ENCODE peak calls at places on chromosome 2, in four cellular contexts. One of them, this sample, is unnamed.

GRCh38 chr2:75194184-75194868 is 5.0 kb downstream of the TACR1 start:
- DNase-seq in AG09309: no peak
- DNase-seq in BJ: no peak
- DNase-seq in fibroblast of mammary gland: no peak
- DNase-seq in this sample: no peak

GRCh38 chr2:9594361-9595063 is 36.3 kb downstream of the YWHAQ start:
- DNase-seq in fibroblast of mammary gland: peak; percentile 96
- DNase-seq in AG09309: peak; percentile 67
- DNase-seq in BJ: peak; percentile 43
- DNase-seq in this sample: peak; percentile 85

GRCh38 chr2:119482481-119483394 is 41.5 kb downstream of the SCTR start:
- DNase-seq in fibroblast of mammary gland: no peak
- DNase-seq in AG09309: no peak
- DNase-seq in BJ: no peak
- DNase-seq in this sample: no peak

GRCh38 chr2:84849271-84849952 is 31.5 kb downstream of the TRABD2A start:
- DNase-seq in BJ: no peak
- DNase-seq in AG09309: peak; percentile 32
- DNase-seq in fibroblast of mammary gland: no peak
- DNase-seq in this sample: peak; percentile 77

GRCh38 chr2:240997141-240997855 is 1.1 kb upstream of the SNED1 start:
- DNase-seq in fibroblast of mammary gland: peak; percentile 63
- DNase-seq in BJ: no peak
- DNase-seq in AG09309: no peak
- DNase-seq in this sample: peak; percentile 75

GRCh38 chr2:101516349-101516748 is 41.4 kb upstream of the RFX8 start:
- DNase-seq in AG09309: no peak
- DNase-seq in fibroblast of mammary gland: no peak
- DNase-seq in BJ: no peak
- DNase-seq in this sample: no peak

GRCh38 chr2:182767578-182767977 is 51.5 kb downstream of the DNAJC10 start:
- DNase-seq in AG09309: no peak
- DNase-seq in BJ: no peak
- DNase-seq in fibroblast of mammary gland: peak; percentile 30
- DNase-seq in this sample: no peak

GRCh38 chr2:74567862-74568261 is 13.3 kb downstream of the DOK1 start:
- DNase-seq in AG09309: peak; percentile 92
- DNase-seq in BJ: peak; percentile 66
- DNase-seq in fibroblast of mammary gland: peak; percentile 86
- DNase-seq in this sample: peak; percentile 76

GRCh38 chr2:10755621-10756020 is 34.2 kb downstream of the ATP6V1C2 start:
- DNase-seq in AG09309: no peak
- DNase-seq in BJ: no peak
- DNase-seq in fibroblast of mammary gland: no peak
- DNase-seq in this sample: no peak

GRCh38 chr2:127185720-127186119 is 34.4 kb downstream of the CYP27C1 start:
- DNase-seq in fibroblast of mammary gland: no peak
- DNase-seq in AG09309: no peak
- DNase-seq in BJ: no peak
- DNase-seq in this sample: no peak

GRCh38 chr2:158716091-158716815 is 78.9 kb upstream of the DAPL1 start:
- DNase-seq in AG09309: no peak
- DNase-seq in fibroblast of mammary gland: no peak
- DNase-seq in BJ: no peak
- DNase-seq in this sample: peak; percentile 39

GRCh38 chr2:203600286-203600685 is 65.2 kb upstream of the RAPH1 start:
- DNase-seq in AG09309: no peak
- DNase-seq in BJ: no peak
- DNase-seq in fibroblast of mammary gland: no peak
- DNase-seq in this sample: no peak

GRCh38 chr2:37848451-37848850 is 76.6 kb upstream of the RMDN2 start:
- DNase-seq in AG09309: no peak
- DNase-seq in BJ: no peak
- DNase-seq in fibroblast of mammary gland: no peak
- DNase-seq in this sample: no peak

GRCh38 chr2:160091381-160091780 is 29.0 kb upstream of the PLA2R1 start:
- DNase-seq in BJ: peak; percentile 32
- DNase-seq in AG09309: peak; percentile 24
- DNase-seq in fibroblast of mammary gland: peak; percentile 66
- DNase-seq in this sample: peak; percentile 72

GRCh38 chr2:120691410-120691809 is 44.3 kb upstream of the GLI2 start:
- DNase-seq in fibroblast of mammary gland: no peak
- DNase-seq in BJ: no peak
- DNase-seq in AG09309: no peak
- DNase-seq in this sample: no peak

GRCh38 chr2:238571626-238572372 is 145.1 kb downstream of the ASB1 start:
- DNase-seq in BJ: no peak
- DNase-seq in AG09309: no peak
- DNase-seq in fibroblast of mammary gland: no peak
- DNase-seq in this sample: peak; percentile 26

GRCh38 chr2:41775381-41776025 is 272.3 kb upstream of the PKDCC start:
- DNase-seq in fibroblast of mammary gland: no peak
- DNase-seq in BJ: no peak
- DNase-seq in AG09309: no peak
- DNase-seq in this sample: no peak

GRCh38 chr2:196502413-196502812 is 137.1 kb upstream of the CCDC150 start:
- DNase-seq in BJ: no peak
- DNase-seq in AG09309: no peak
- DNase-seq in fibroblast of mammary gland: no peak
- DNase-seq in this sample: no peak

GRCh38 chr2:132774189-132774588 is 104.2 kb upstream of the LYPD1 start:
- DNase-seq in AG09309: no peak
- DNase-seq in fibroblast of mammary gland: no peak
- DNase-seq in BJ: no peak
- DNase-seq in this sample: no peak

GRCh38 chr2:226799211-226799975 is at the start of gene IRS1:
- DNase-seq in BJ: no peak
- DNase-seq in fibroblast of mammary gland: peak; percentile 69
- DNase-seq in AG09309: no peak
- DNase-seq in this sample: peak; percentile 84

GRCh38 chr2:160477032-160477431 is 16.6 kb downstream of the RBMS1 start:
- DNase-seq in BJ: no peak
- DNase-seq in AG09309: no peak
- DNase-seq in fibroblast of mammary gland: no peak
- DNase-seq in this sample: no peak

GRCh38 chr2:182763311-182763912 is 47.4 kb downstream of the DNAJC10 start:
- DNase-seq in fibroblast of mammary gland: peak; percentile 52
- DNase-seq in BJ: no peak
- DNase-seq in AG09309: no peak
- DNase-seq in this sample: peak; percentile 5

GRCh38 chr2:216215991-216216390 is 106.8 kb downstream of the XRCC5 start:
- DNase-seq in BJ: no peak
- DNase-seq in fibroblast of mammary gland: peak; percentile 28
- DNase-seq in AG09309: no peak
- DNase-seq in this sample: peak; percentile 41

GRCh38 chr2:97712693-97713295 is 582 bp upstream of the ZAP70 start:
- DNase-seq in fibroblast of mammary gland: no peak
- DNase-seq in BJ: no peak
- DNase-seq in AG09309: no peak
- DNase-seq in this sample: no peak

GRCh38 chr2:217402622-217403383 is 542.9 kb upstream of the TNP1 start:
- DNase-seq in BJ: no peak
- DNase-seq in AG09309: no peak
- DNase-seq in fibroblast of mammary gland: peak; percentile 46
- DNase-seq in this sample: no peak

GRCh38 chr2:175234153-175234552 is 52.6 kb upstream of the ATP5MC3 start:
- DNase-seq in BJ: no peak
- DNase-seq in fibroblast of mammary gland: no peak
- DNase-seq in AG09309: no peak
- DNase-seq in this sample: peak; percentile 19

GRCh38 chr2:158359846-158360245 is 96.7 kb downstream of the CCDC148 start:
- DNase-seq in AG09309: no peak
- DNase-seq in fibroblast of mammary gland: no peak
- DNase-seq in BJ: no peak
- DNase-seq in this sample: no peak

GRCh38 chr2:138829326-138829725 is 49.1 kb upstream of the NXPH2 start:
- DNase-seq in fibroblast of mammary gland: peak; percentile 18
- DNase-seq in BJ: no peak
- DNase-seq in AG09309: no peak
- DNase-seq in this sample: no peak

GRCh38 chr2:6683481-6683880 is 182.2 kb downstream of the CMPK2 start:
- DNase-seq in fibroblast of mammary gland: no peak
- DNase-seq in BJ: no peak
- DNase-seq in AG09309: no peak
- DNase-seq in this sample: no peak

GRCh38 chr2:169690958-169691357 is 3.2 kb downstream of the CFAP210 start:
- DNase-seq in AG09309: no peak
- DNase-seq in fibroblast of mammary gland: no peak
- DNase-seq in BJ: no peak
- DNase-seq in this sample: no peak

GRCh38 chr2:169696381-169696780 is 2.1 kb downstream of the PHOSPHO2 start:
- DNase-seq in AG09309: no peak
- DNase-seq in BJ: no peak
- DNase-seq in fibroblast of mammary gland: no peak
- DNase-seq in this sample: no peak

GRCh38 chr2:169694894-169695260 is 608 bp downstream of the PHOSPHO2 start:
- DNase-seq in BJ: no peak
- DNase-seq in AG09309: no peak
- DNase-seq in fibroblast of mammary gland: no peak
- DNase-seq in this sample: no peak

GRCh38 chr2:169693344-169693743 is 861 bp downstream of the CFAP210 start:
- DNase-seq in fibroblast of mammary gland: peak; percentile 6
- DNase-seq in BJ: no peak
- DNase-seq in AG09309: no peak
- DNase-seq in this sample: no peak

GRCh38 chr2:169694113-169694893 is at the start of the genes CFAP210 and PHOSPHO2:
- DNase-seq in AG09309: peak; percentile 80
- DNase-seq in BJ: peak; percentile 77
- DNase-seq in fibroblast of mammary gland: peak; percentile 93
- DNase-seq in this sample: peak; percentile 98
- TF ChIP-seq CTCF in AG09309: no peak
- TF ChIP-seq CTCF in BJ: no peak
- TF ChIP-seq CTCF in fibroblast of mammary gland: no peak
- TF ChIP-seq CTCF in this sample: no peak

GRCh38 chr2:36567711-36568408 is 30.1 kb downstream of the FEZ2 start:
- DNase-seq in AG09309: no peak
- DNase-seq in fibroblast of mammary gland: no peak
- DNase-seq in BJ: no peak
- DNase-seq in this sample: no peak

GRCh38 chr2:36570416-36570815 is 27.6 kb downstream of the FEZ2 start:
- DNase-seq in fibroblast of mammary gland: peak; percentile 47
- DNase-seq in BJ: no peak
- DNase-seq in AG09309: no peak
- DNase-seq in this sample: no peak

GRCh38 chr2:36566887-36567286 is 31.1 kb downstream of the FEZ2 start:
- DNase-seq in AG09309: no peak
- DNase-seq in fibroblast of mammary gland: no peak
- DNase-seq in BJ: no peak
- DNase-seq in this sample: no peak

GRCh38 chr2:36568533-36569246 is 29.3 kb downstream of the FEZ2 start:
- DNase-seq in BJ: no peak
- DNase-seq in AG09309: peak; percentile 21
- DNase-seq in fibroblast of mammary gland: peak; percentile 58
- DNase-seq in this sample: peak; percentile 77

DNA sequence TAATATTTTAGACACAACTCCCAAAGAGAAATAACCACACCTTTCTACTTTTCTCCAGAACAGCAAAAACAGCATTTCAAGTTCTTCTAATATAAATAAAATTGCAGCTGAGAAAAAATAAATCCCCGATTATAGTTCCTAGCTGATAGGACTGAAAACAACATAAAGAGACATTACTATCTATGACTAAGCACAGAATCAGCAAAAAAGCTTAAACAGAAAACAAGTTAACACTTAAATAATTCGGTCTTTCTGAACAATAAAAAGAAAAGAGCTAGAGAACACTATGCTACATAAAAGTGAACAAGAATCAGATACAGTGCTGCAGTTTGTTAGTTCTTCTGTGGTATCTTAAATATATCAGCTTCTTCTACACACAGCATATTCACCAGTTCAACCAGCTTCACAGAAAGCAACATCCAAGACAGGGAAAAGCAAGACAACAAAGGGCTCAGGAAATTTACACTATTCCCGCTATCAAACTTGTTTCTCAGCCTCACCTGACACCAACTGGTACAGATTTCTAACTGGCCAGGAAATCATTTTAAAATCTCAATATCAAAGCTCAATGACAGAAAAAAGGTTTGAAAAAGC is 28.6 kb downstream of the FEZ2 start:
- DNase-seq in AG09309: no peak
- DNase-seq in fibroblast of mammary gland: peak; percentile 31
- DNase-seq in BJ: no peak
- DNase-seq in this sample: peak; percentile 27
- H3K4me3 ChIP-seq in AG09309: no peak overlapping the region
- H3K4me3 ChIP-seq in fibroblast of mammary gland: no peak overlapping the region
- H3K4me3 ChIP-seq in BJ: no peak overlapping the region
- H3K4me3 ChIP-seq in this sample: no peak overlapping the region

DNA sequence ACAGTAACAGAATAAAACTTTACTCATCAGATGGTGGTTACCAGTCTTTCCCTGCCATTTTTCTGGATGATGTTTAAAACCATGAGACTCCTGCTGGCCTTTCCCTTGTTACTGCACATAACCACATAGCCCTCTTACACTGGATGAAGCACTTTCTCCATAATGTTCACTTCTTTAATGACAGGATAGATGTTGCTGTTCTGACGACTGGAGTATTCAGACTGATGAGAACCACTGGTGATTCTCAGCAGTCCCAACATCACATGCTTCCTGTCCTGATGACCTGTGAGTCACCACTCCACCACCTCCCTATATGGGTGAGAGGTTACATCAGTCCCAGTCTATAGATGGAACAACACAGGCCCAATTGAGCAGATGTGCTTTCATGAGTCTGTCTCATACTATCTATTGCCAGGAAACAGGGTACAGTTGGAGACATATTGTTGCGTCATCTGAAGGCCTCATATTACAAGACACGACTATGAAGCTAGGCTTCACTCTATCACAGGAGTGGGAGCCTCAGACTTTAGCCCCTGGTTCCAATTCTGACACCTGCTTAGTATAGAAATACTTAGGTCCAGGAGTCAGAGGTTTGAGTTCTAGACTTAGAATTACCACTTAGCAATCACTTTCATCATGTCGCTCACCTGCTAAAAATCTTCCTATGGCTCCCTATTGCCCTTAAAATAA is 145.7 kb upstream of the KLF7 start:
- DNase-seq in fibroblast of mammary gland: peak; percentile 100
- DNase-seq in AG09309: peak; percentile 92
- DNase-seq in BJ: peak; percentile 83
- DNase-seq in this sample: peak; percentile 100
- TF ChIP-seq CTCF in fibroblast of mammary gland: peak; percentile 62
- TF ChIP-seq CTCF in AG09309: peak; percentile 38
- TF ChIP-seq CTCF in BJ: peak; percentile 37
- TF ChIP-seq CTCF in this sample: peak; percentile 47

GRCh38 chr2:86706935-86707334 is 13.2 kb upstream of the RMND5A start:
- DNase-seq in fibroblast of mammary gland: no peak
- DNase-seq in BJ: no peak
- DNase-seq in AG09309: no peak
- DNase-seq in this sample: no peak

GRCh38 chr2:86706220-86706619 is 13.9 kb upstream of the RMND5A start:
- DNase-seq in AG09309: no peak
- DNase-seq in BJ: no peak
- DNase-seq in fibroblast of mammary gland: no peak
- DNase-seq in this sample: no peak

GRCh38 chr2:86704482-86704971 is 15.6 kb upstream of the RMND5A start:
- DNase-seq in AG09309: peak; percentile 51
- DNase-seq in fibroblast of mammary gland: peak; percentile 67
- DNase-seq in BJ: peak; percentile 39
- DNase-seq in this sample: peak; percentile 71

GRCh38 chr2:86700705-86701104 is 19.4 kb upstream of the RMND5A start:
- DNase-seq in fibroblast of mammary gland: peak; percentile 3
- DNase-seq in BJ: peak; percentile 28
- DNase-seq in AG09309: peak; percentile 54
- DNase-seq in this sample: no peak

GRCh38 chr2:86703704-86704370 is 16.3 kb upstream of the RMND5A start:
- DNase-seq in AG09309: peak; percentile 45
- DNase-seq in BJ: peak; percentile 41
- DNase-seq in fibroblast of mammary gland: peak; percentile 34
- DNase-seq in this sample: peak; percentile 87
- H3K4me3 ChIP-seq in AG09309: no peak overlapping the region
- H3K4me3 ChIP-seq in BJ: no peak overlapping the region
- H3K4me3 ChIP-seq in fibroblast of mammary gland: no peak overlapping the region
- H3K4me3 ChIP-seq in this sample: peak overlapping the region; percentile 32

This sample was measured in foreskin fibroblast.